ENCODE peak calls at places on chromosomes 13 and 19, in eight cellular contexts. One of them, this sample, is unnamed.

GRCh38 chr13:24228852-24229458 is 68.4 kb downstream of the SPATA13 start:
- DNase-seq in A549: peak
- DNase-seq in foreskin fibroblast: peak
- DNase-seq in epithelial cell of proximal tubule: no peak
- DNase-seq in heart right ventricle: peak
- DNase-seq in IMR-90: peak
- DNase-seq in adrenal gland: peak
- DNase-seq in transverse colon: no peak
- DNase-seq in this sample: no peak

GRCh38 chr13:19184176-19184575 is 2.6 kb upstream of the TUBA3C start:
- DNase-seq in A549: no peak
- DNase-seq in foreskin fibroblast: no peak
- DNase-seq in epithelial cell of proximal tubule: no peak
- DNase-seq in heart right ventricle: no peak
- DNase-seq in IMR-90: no peak
- DNase-seq in adrenal gland: no peak
- DNase-seq in transverse colon: no peak
- DNase-seq in this sample: no peak

GRCh38 chr13:23087884-23088283 is 92.9 kb upstream of the SGCG start:
- DNase-seq in A549: peak
- DNase-seq in foreskin fibroblast: no peak
- DNase-seq in epithelial cell of proximal tubule: no peak
- DNase-seq in heart right ventricle: no peak
- DNase-seq in IMR-90: peak
- DNase-seq in adrenal gland: peak
- DNase-seq in transverse colon: no peak
- DNase-seq in this sample: no peak

GRCh38 chr13:80083516-80084085 is 257.3 kb downstream of the SPRY2 start:
- DNase-seq in A549: no peak
- DNase-seq in foreskin fibroblast: peak
- DNase-seq in epithelial cell of proximal tubule: no peak
- DNase-seq in heart right ventricle: no peak
- DNase-seq in IMR-90: peak
- DNase-seq in adrenal gland: no peak
- DNase-seq in transverse colon: no peak
- DNase-seq in this sample: peak

GRCh38 chr19:10271543-10272086 is 695 bp downstream of the ICAM1 start:
- DNase-seq in A549: no peak
- DNase-seq in foreskin fibroblast: no peak
- DNase-seq in epithelial cell of proximal tubule: no peak
- DNase-seq in heart right ventricle: no peak
- DNase-seq in IMR-90: peak
- DNase-seq in adrenal gland: no peak
- DNase-seq in transverse colon: peak
- DNase-seq in this sample: no peak

GRCh38 chr13:113124211-113125025 is 1.8 kb downstream of the F10 start:
- DNase-seq in A549: no peak
- DNase-seq in foreskin fibroblast: no peak
- DNase-seq in epithelial cell of proximal tubule: no peak
- DNase-seq in heart right ventricle: no peak
- DNase-seq in IMR-90: no peak
- DNase-seq in adrenal gland: no peak
- DNase-seq in transverse colon: no peak
- DNase-seq in this sample: no peak

GRCh38 chr19:16679811-16680210 is 18.9 kb downstream of the TMEM38A start:
- DNase-seq in A549: no peak
- DNase-seq in foreskin fibroblast: no peak
- DNase-seq in epithelial cell of proximal tubule: no peak
- DNase-seq in heart right ventricle: no peak
- DNase-seq in IMR-90: no peak
- DNase-seq in adrenal gland: no peak
- DNase-seq in transverse colon: no peak
- DNase-seq in this sample: no peak

GRCh38 chr13:27211771-27212364 is 39.5 kb upstream of the RPL21 start:
- DNase-seq in A549: no peak
- DNase-seq in foreskin fibroblast: peak
- DNase-seq in epithelial cell of proximal tubule: peak
- DNase-seq in heart right ventricle: no peak
- DNase-seq in IMR-90: peak
- DNase-seq in adrenal gland: peak
- DNase-seq in transverse colon: no peak
- DNase-seq in this sample: peak

GRCh38 chr13:113849546-113849945 is 14.3 kb downstream of the GAS6 start:
- DNase-seq in A549: no peak
- DNase-seq in foreskin fibroblast: no peak
- DNase-seq in epithelial cell of proximal tubule: no peak
- DNase-seq in heart right ventricle: no peak
- DNase-seq in IMR-90: no peak
- DNase-seq in adrenal gland: no peak
- DNase-seq in transverse colon: no peak
- DNase-seq in this sample: no peak

GRCh38 chr13:30113983-30114491 is 193.3 kb downstream of the KATNAL1 start:
- DNase-seq in A549: no peak
- DNase-seq in foreskin fibroblast: no peak
- DNase-seq in epithelial cell of proximal tubule: no peak
- DNase-seq in heart right ventricle: no peak
- DNase-seq in IMR-90: no peak
- DNase-seq in adrenal gland: peak
- DNase-seq in transverse colon: peak
- DNase-seq in this sample: no peak

GRCh38 chr13:51339952-51340732 is 651 bp downstream of the SERPINE3 start:
- DNase-seq in A549: no peak
- DNase-seq in foreskin fibroblast: peak
- DNase-seq in epithelial cell of proximal tubule: no peak
- DNase-seq in heart right ventricle: no peak
- DNase-seq in IMR-90: peak
- DNase-seq in adrenal gland: no peak
- DNase-seq in transverse colon: no peak
- DNase-seq in this sample: no peak

GRCh38 chr13:114027826-114028225 is 54.0 kb upstream of the C13orf46 start:
- DNase-seq in A549: no peak
- DNase-seq in foreskin fibroblast: no peak
- DNase-seq in epithelial cell of proximal tubule: no peak
- DNase-seq in heart right ventricle: no peak
- DNase-seq in IMR-90: no peak
- DNase-seq in adrenal gland: no peak
- DNase-seq in transverse colon: no peak
- DNase-seq in this sample: no peak

GRCh38 chr13:35471466-35472307 is 4.8 kb downstream of the MAB21L1 start:
- DNase-seq in A549: no peak
- DNase-seq in foreskin fibroblast: peak
- DNase-seq in epithelial cell of proximal tubule: no peak
- DNase-seq in heart right ventricle: no peak
- DNase-seq in IMR-90: no peak
- DNase-seq in adrenal gland: no peak
- DNase-seq in transverse colon: no peak
- DNase-seq in this sample: no peak

GRCh38 chr19:33580645-33581037 is 41.1 kb upstream of the CHST8 start:
- DNase-seq in A549: no peak
- DNase-seq in foreskin fibroblast: no peak
- DNase-seq in epithelial cell of proximal tubule: no peak
- DNase-seq in heart right ventricle: no peak
- DNase-seq in IMR-90: no peak
- DNase-seq in adrenal gland: no peak
- DNase-seq in transverse colon: no peak
- DNase-seq in this sample: no peak

GRCh38 chr19:10226376-10227214 is 4.5 kb downstream of the S1PR2 start:
- DNase-seq in A549: no peak
- DNase-seq in foreskin fibroblast: peak
- DNase-seq in epithelial cell of proximal tubule: no peak
- DNase-seq in heart right ventricle: peak
- DNase-seq in IMR-90: peak
- DNase-seq in adrenal gland: peak
- DNase-seq in transverse colon: peak
- DNase-seq in this sample: no peak

GRCh38 chr19:55341191-55342043 is 1.7 kb downstream of the KMT5C start:
- DNase-seq in A549: peak
- DNase-seq in foreskin fibroblast: peak
- DNase-seq in epithelial cell of proximal tubule: no peak
- DNase-seq in heart right ventricle: peak
- DNase-seq in IMR-90: peak
- DNase-seq in adrenal gland: peak
- DNase-seq in transverse colon: peak
- DNase-seq in this sample: no peak

GRCh38 chr13:69793803-69794453 is 313.7 kb upstream of the ATXN8OS start:
- DNase-seq in A549: no peak
- DNase-seq in foreskin fibroblast: no peak
- DNase-seq in epithelial cell of proximal tubule: no peak
- DNase-seq in heart right ventricle: no peak
- DNase-seq in IMR-90: no peak
- DNase-seq in adrenal gland: no peak
- DNase-seq in transverse colon: no peak
- DNase-seq in this sample: no peak

GRCh38 chr19:35436477-35437141 is 11.4 kb upstream of the FFAR2 start:
- DNase-seq in A549: peak
- DNase-seq in foreskin fibroblast: peak
- DNase-seq in epithelial cell of proximal tubule: no peak
- DNase-seq in heart right ventricle: peak
- DNase-seq in IMR-90: no peak
- DNase-seq in adrenal gland: peak
- DNase-seq in transverse colon: peak
- DNase-seq in this sample: no peak

GRCh38 chr19:49347835-49348234 is 12.6 kb downstream of the CD37 start:
- DNase-seq in A549: peak
- DNase-seq in foreskin fibroblast: peak
- DNase-seq in epithelial cell of proximal tubule: no peak
- DNase-seq in heart right ventricle: no peak
- DNase-seq in IMR-90: peak
- DNase-seq in adrenal gland: no peak
- DNase-seq in transverse colon: no peak
- DNase-seq in this sample: peak

GRCh38 chr19:2328401-2329161 is at the start of the genes LSM7 and SPPL2B:
- DNase-seq in A549: peak
- DNase-seq in foreskin fibroblast: peak
- DNase-seq in epithelial cell of proximal tubule: no peak
- DNase-seq in heart right ventricle: peak
- DNase-seq in IMR-90: peak
- DNase-seq in adrenal gland: peak
- DNase-seq in transverse colon: peak
- DNase-seq in this sample: no peak

DNA sequence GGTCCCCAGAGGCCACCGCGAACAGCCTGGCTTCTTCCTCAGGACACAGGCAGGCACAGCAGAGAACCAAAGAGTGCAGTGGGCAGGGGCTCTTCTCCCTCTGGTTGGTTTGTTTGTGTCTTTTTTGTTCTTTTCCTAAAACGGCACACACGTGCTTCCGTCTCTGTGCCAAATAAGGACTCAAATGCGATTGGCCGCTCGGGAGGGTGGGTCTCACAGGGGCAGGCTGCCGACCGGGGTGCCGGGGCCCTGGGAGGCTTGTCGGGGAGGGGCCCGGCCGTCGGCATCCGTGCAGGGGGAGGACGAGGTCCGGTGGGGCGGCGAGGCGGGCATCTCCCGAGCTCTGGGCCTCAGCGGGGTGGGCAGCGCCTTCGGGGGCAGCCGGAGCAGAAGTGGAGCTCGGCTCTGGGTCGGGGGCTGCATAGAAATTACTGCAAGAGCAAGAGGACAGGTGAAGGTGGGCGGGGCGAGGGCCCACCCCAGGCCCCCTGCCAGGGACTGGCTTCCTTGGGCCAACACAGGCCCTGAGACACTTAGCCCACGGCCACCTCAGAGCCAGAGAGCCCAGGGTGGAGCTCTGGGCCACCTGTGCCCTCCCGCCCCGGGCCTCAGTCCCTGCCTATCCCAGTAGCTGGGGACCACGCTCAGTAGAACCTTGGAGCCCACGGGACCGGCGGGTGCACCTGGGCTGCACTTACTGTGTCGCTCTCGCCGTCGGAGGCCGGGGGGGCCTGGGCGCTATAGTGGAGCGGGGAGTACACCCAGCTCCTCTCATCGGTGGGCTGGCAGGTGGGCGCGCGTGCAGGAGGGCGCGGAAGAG is 6.4 kb upstream of the CACTIN start:
- DNase-seq in A549: no peak
- DNase-seq in foreskin fibroblast: no peak
- DNase-seq in epithelial cell of proximal tubule: no peak
- DNase-seq in heart right ventricle: no peak
- DNase-seq in IMR-90: no peak
- DNase-seq in adrenal gland: no peak
- DNase-seq in transverse colon: no peak
- DNase-seq in this sample: no peak
- TF ChIP-seq CTCF in A549: no peak
- TF ChIP-seq CTCF in foreskin fibroblast: no peak
- TF ChIP-seq CTCF in epithelial cell of proximal tubule: no peak
- TF ChIP-seq CTCF in heart right ventricle: no peak
- TF ChIP-seq CTCF in IMR-90: no peak
- TF ChIP-seq CTCF in adrenal gland: no peak
- TF ChIP-seq CTCF in transverse colon: no peak
- TF ChIP-seq CTCF in this sample: no peak

GRCh38 chr13:97435297-97435682 is 1.3 kb downstream of the RAP2A start:
- DNase-seq in A549: no peak
- DNase-seq in foreskin fibroblast: no peak
- DNase-seq in epithelial cell of proximal tubule: no peak
- DNase-seq in heart right ventricle: no peak
- DNase-seq in IMR-90: no peak
- DNase-seq in adrenal gland: no peak
- DNase-seq in transverse colon: no peak
- DNase-seq in this sample: no peak
- H3K4me3 ChIP-seq in A549: peak
- H3K4me3 ChIP-seq in foreskin fibroblast: peak
- H3K4me3 ChIP-seq in epithelial cell of proximal tubule: peak
- H3K4me3 ChIP-seq in heart right ventricle: peak
- H3K4me3 ChIP-seq in IMR-90: peak
- H3K4me3 ChIP-seq in adrenal gland: peak
- H3K4me3 ChIP-seq in transverse colon: peak
- H3K4me3 ChIP-seq in this sample: peak

DNA sequence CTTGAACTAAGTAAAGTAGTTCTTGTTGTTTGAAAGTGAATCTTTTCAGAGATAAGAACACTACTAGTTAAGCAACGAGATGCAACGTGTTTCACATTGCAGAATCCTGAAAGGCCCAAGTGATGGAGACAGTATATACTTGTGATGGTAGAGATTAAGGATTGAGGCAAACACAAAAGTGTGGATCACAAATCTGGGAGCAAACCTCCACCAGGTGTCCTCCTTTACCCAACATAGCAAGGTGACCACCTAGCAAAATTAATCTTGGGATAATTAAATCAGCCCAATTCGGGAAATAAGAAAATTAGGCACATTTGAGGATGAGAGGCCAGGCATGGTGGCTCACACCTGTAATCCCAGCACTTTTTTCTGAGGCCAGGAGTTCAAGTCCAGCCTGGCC is 563.9 kb downstream of the DACH1 start:
- DNase-seq in A549: no peak
- DNase-seq in foreskin fibroblast: no peak
- DNase-seq in epithelial cell of proximal tubule: no peak
- DNase-seq in heart right ventricle: no peak
- DNase-seq in IMR-90: no peak
- DNase-seq in adrenal gland: no peak
- DNase-seq in transverse colon: no peak
- DNase-seq in this sample: no peak
- TF ChIP-seq CTCF in A549: no peak
- TF ChIP-seq CTCF in foreskin fibroblast: no peak
- TF ChIP-seq CTCF in epithelial cell of proximal tubule: peak
- TF ChIP-seq CTCF in heart right ventricle: no peak
- TF ChIP-seq CTCF in IMR-90: no peak
- TF ChIP-seq CTCF in adrenal gland: peak
- TF ChIP-seq CTCF in transverse colon: no peak
- TF ChIP-seq CTCF in this sample: no peak

DNA sequence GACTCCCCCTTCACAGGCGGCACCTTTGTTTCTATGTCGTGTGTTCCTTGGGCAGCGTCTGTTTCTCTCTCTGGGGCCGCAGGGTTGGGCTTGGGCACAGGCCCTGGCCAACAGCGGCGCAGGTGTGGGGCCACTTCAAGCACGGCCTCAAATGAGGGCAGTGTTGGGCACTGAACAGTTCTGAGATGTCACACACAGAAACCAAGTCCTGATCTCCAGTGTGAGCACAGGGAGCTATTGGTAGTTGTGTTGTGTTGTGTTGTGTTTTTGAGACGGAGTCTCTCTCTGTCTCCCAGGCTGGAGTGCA is 42.7 kb downstream of the GATAD2A start:
- DNase-seq in A549: no peak
- DNase-seq in foreskin fibroblast: no peak
- DNase-seq in epithelial cell of proximal tubule: no peak
- DNase-seq in heart right ventricle: no peak
- DNase-seq in IMR-90: no peak
- DNase-seq in adrenal gland: peak
- DNase-seq in transverse colon: no peak
- DNase-seq in this sample: no peak
- H3K4me3 ChIP-seq in A549: no peak
- H3K4me3 ChIP-seq in foreskin fibroblast: no peak
- H3K4me3 ChIP-seq in epithelial cell of proximal tubule: no peak
- H3K4me3 ChIP-seq in heart right ventricle: no peak
- H3K4me3 ChIP-seq in IMR-90: no peak
- H3K4me3 ChIP-seq in adrenal gland: no peak
- H3K4me3 ChIP-seq in transverse colon: no peak
- H3K4me3 ChIP-seq in this sample: no peak

This sample was measured in AG04449.